ENCODE peak calls at places on chromosomes 6 and 20, in nine cellular contexts. T is kidney; A is nephron progenitor cell; D is CD8-positive, alpha-beta memory T cell; O is ACHN; V is kidney tubule cell; I is dorsolateral prefrontal cortex; E is left lung; Z is NCI-H1694 treated with DMSO at 0.1 percent for 48 hours. L is an unnamed sample.

GRCh38 chr6:21508753-21509152 is 84.8 kb upstream of the SOX4 start:
- DNase-seq in O (no peak), E (no peak), Z (no peak), V (no peak), D (no peak), T (no peak), I (no peak), A (no peak), L (no peak)

GRCh38 chr20:7214081-7214740 is 446.7 kb downstream of the BMP2 start:
- DNase-seq in E (no peak), V (peak; percentile 11), Z (no peak), O (no peak), A (no peak), D (no peak), I (no peak), T (no peak), L (no peak)

GRCh38 chr20:41196653-41197225 is 59.4 kb downstream of the PLCG1 start:
- DNase-seq in I (no peak), A (no peak), E (no peak), T (no peak), Z (no peak), D (no peak), V (no peak), O (no peak), L (no peak)

GRCh38 chr6:11279213-11279780 is 46.8 kb upstream of the NEDD9 start:
- DNase-seq in I (no peak), E (no peak), D (no peak), V (no peak), Z (no peak), T (no peak), A (no peak), O (no peak), L (no peak)

GRCh38 chr6:105452924-105453756 is 50.3 kb upstream of the PREP start:
- DNase-seq in I (peak; percentile 71), O (no peak), E (no peak), V (no peak), D (peak; percentile 60), T (no peak), Z (no peak), A (no peak), L (no peak)

GRCh38 chr6:5670381-5670780 is 336.3 kb downstream of the NRN1 start:
- DNase-seq in O (no peak), T (no peak), I (no peak), V (no peak), E (no peak), A (no peak), D (no peak), Z (no peak), L (no peak)

GRCh38 chr6:140546640-140547039 is 1172.2 kb upstream of the CITED2 start:
- DNase-seq in T (no peak), O (no peak), V (peak; percentile 42), Z (no peak), D (no peak), E (no peak), A (no peak), I (no peak), L (no peak)

GRCh38 chr6:105794870-105795269 is 291.3 kb upstream of the PRDM1 start:
- DNase-seq in Z (no peak), O (no peak), V (no peak), E (no peak), A (no peak), D (no peak), T (no peak), I (no peak), L (no peak)

GRCh38 chr20:46430921-46431712 is 24.7 kb upstream of the ELMO2 start:
- DNase-seq in V (no peak), Z (no peak), T (no peak), D (no peak), E (no peak), I (peak; percentile 50), A (no peak), O (no peak), L (no peak)

GRCh38 chr6:63299667-63300066 is 20.1 kb downstream of the LGSN start:
- DNase-seq in E (no peak), D (no peak), I (no peak), T (no peak), V (no peak), A (no peak), Z (no peak), O (no peak), L (no peak)

GRCh38 chr6:100234625-100235024 is 230.1 kb downstream of the SIM1 start:
- DNase-seq in E (no peak), V (no peak), I (no peak), D (no peak), T (no peak), O (no peak), A (no peak), Z (no peak), L (no peak)

GRCh38 chr6:101779051-101779844 is 385.7 kb downstream of the GRIK2 start:
- DNase-seq in A (no peak), I (no peak), V (peak; percentile 53), O (no peak), E (no peak), T (no peak), D (no peak), Z (no peak), L (peak; percentile 72)

GRCh38 chr20:10502098-10502526 is 67.0 kb downstream of the SLX4IP start:
- DNase-seq in D (no peak), I (no peak), O (no peak), E (no peak), V (no peak), T (no peak), Z (no peak), A (no peak), L (no peak)

GRCh38 chr20:15111654-15112053 is 774.2 kb upstream of the FLRT3 start:
- DNase-seq in Z (no peak), O (no peak), A (no peak), D (no peak), I (no peak), V (no peak), E (no peak), T (peak; percentile 32), L (no peak)

GRCh38 chr20:39294137-39294725 is 332.1 kb downstream of the DHX35 start:
- DNase-seq in T (no peak), O (no peak), A (no peak), V (peak; percentile 61), D (no peak), I (no peak), Z (no peak), E (no peak), L (no peak)

GRCh38 chr20:63739129-63740069 is at the start of gene SLC2A4RG:
- DNase-seq in I (no peak), A (peak; percentile 84), Z (peak; percentile 41), E (peak; percentile 95), T (peak; percentile 94), D (peak; percentile 68), V (peak; percentile 84), O (peak; percentile 79), L (no peak)

GRCh38 chr20:43583982-43584432 is 6.7 kb upstream of the IFT52 start:
- DNase-seq in I (peak; percentile 81), A (no peak), E (peak; percentile 81), Z (peak; percentile 0), V (peak; percentile 90), T (peak; percentile 96), O (peak; percentile 92), D (no peak), L (peak; percentile 81)

GRCh38 chr20:5504061-5504739 is 187.4 kb upstream of the PROKR2 start:
- DNase-seq in A (no peak), D (no peak), O (peak; percentile 39), E (peak; percentile 86), I (peak; percentile 75), Z (no peak), V (peak; percentile 9), T (peak; percentile 81), L (no peak)

GRCh38 chr6:31246051-31246495 is 25.8 kb downstream of the HLA-C start:
- DNase-seq in A (peak; percentile 18), Z (no peak), E (no peak), V (peak; percentile 98), T (no peak), O (peak; percentile 69), I (no peak), D (no peak), L (peak; percentile 91)

GRCh38 chr20:23165964-23166363 is 79.8 kb upstream of the CD93 start:
- DNase-seq in T (no peak), D (no peak), Z (no peak), O (no peak), A (no peak), E (no peak), V (no peak), I (no peak), L (no peak)

L was measured in HT1080.